ENCODE peak calls at places on chromosomes 2 and 18, in four cellular contexts. Z is AML-193, T is omental fat pad, O is retina. H is an unnamed sample.

GRCh38 chr2:217573565-217573964 is 429.2 kb downstream of the TNS1 start:
- DNase-seq in Z (no peak), T (no peak), O (no peak), H (no peak)

GRCh38 chr2:222671259-222672067 is at the start of gene MOGAT1:
- DNase-seq in T (no peak), Z (no peak), O (peak), H (no peak)

GRCh38 chr2:148582679-148583511 is 61.7 kb upstream of the EPC2 start:
- DNase-seq in O (no peak), T (no peak), Z (no peak), H (no peak)

GRCh38 chr2:127422631-127423475 is 4.6 kb downstream of the PROC start:
- DNase-seq in Z (no peak), T (no peak), O (peak), H (no peak)

GRCh38 chr2:205723174-205723573 is 40.9 kb downstream of the NRP2 start:
- DNase-seq in Z (no peak), T (no peak), O (no peak), H (no peak)

GRCh38 chr18:63074987-63075404 is 244.6 kb downstream of the BCL2 start:
- DNase-seq in O (peak), Z (peak), T (peak), H (no peak)

GRCh38 chr18:3593904-3594759 is 144.2 kb downstream of the TGIF1 start:
- DNase-seq in Z (peak), O (peak), T (peak), H (peak)

GRCh38 chr2:34372967-34373366 is 773.9 kb upstream of the FAM98A start:
- DNase-seq in O (no peak), Z (no peak), T (no peak), H (no peak)

GRCh38 chr2:56239030-56239429 is 55.2 kb downstream of the CCDC85A start:
- DNase-seq in T (no peak), Z (no peak), O (no peak), H (no peak)

GRCh38 chr2:205438241-205438640 is 244.1 kb upstream of the NRP2 start:
- DNase-seq in Z (no peak), O (no peak), T (no peak), H (no peak)

GRCh38 chr2:176072951-176073904 is 10.5 kb downstream of the EVX2 start:
- DNase-seq in O (peak), T (no peak), Z (no peak), H (no peak)

GRCh38 chr2:218996937-218997336 is 3.7 kb upstream of the CRYBA2 start:
- DNase-seq in O (no peak), Z (no peak), T (no peak), H (no peak)

GRCh38 chr2:27729614-27730013 is 41.9 kb upstream of the MRPL33 start:
- DNase-seq in Z (no peak), O (no peak), T (no peak), H (no peak)

GRCh38 chr2:238139141-238139840 is 823 bp downstream of the KLHL30 start:
- DNase-seq in O (peak), T (no peak), Z (no peak), H (no peak)

GRCh38 chr2:17759805-17760204 is 5.9 kb downstream of the GEN1 start:
- DNase-seq in Z (peak), T (no peak), O (no peak), H (no peak)

GRCh38 chr2:8538531-8538930 is 143.3 kb upstream of the ID2 start:
- DNase-seq in O (no peak), T (no peak), Z (no peak), H (no peak)

GRCh38 chr2:240433973-240434727 is 1.3 kb upstream of the GPC1 start:
- DNase-seq in O (no peak), T (peak), Z (no peak), H (no peak)

GRCh38 chr2:128414351-128414750 is 95.7 kb upstream of the HS6ST1 start:
- DNase-seq in Z (no peak), O (no peak), T (no peak), H (no peak)

GRCh38 chr2:147094077-147094476 is 750.8 kb upstream of the ACVR2A start:
- DNase-seq in O (no peak), Z (no peak), T (no peak), H (no peak)

GRCh38 chr18:41558744-41559143 is 396.3 kb upstream of the PIK3C3 start:
- DNase-seq in T (no peak), Z (no peak), O (no peak), H (no peak)

GRCh38 chr2:103135679-103136078 is 373.8 kb downstream of the TMEM182 start:
- DNase-seq in O (no peak), Z (no peak), T (no peak), H (no peak)

GRCh38 chr2:185738679-185739472 is at the start of gene FSIP2:
- DNase-seq in T (no peak), Z (no peak), O (peak), H (peak)

GRCh38 chr18:2573408-2573807 is 2.1 kb downstream of the NDC80 start:
- DNase-seq in O (no peak), Z (no peak), T (no peak), H (no peak)

GRCh38 chr2:7392076-7392787 is 475.0 kb downstream of the RNF144A start:
- DNase-seq in T (no peak), O (no peak), Z (no peak), H (no peak)